ENCODE peak calls at places on chromosomes 4 and X, in ten cellular contexts. A is HCT116, I is heart left ventricle, S is transverse colon, D is uterus, P is K562, T is endothelial cell of umbilical vein, B is suprapubic skin, O is A549, M is prostate gland. Q is an unnamed sample.

GRCh38 chr4:105620640-105621323 is 68.4 kb downstream of the ARHGEF38 start:
- DNase-seq in A (peak; percentile 16), I (peak; percentile 44), S (no peak), D (no peak), P (no peak), T (peak; percentile 3), B (no peak), O (peak; percentile 2), M (no peak), Q (no peak)

GRCh38 chr4:101346562-101347266 is 612 bp downstream of the PPP3CA start:
- DNase-seq in A (no peak), I (peak; percentile 83), S (peak; percentile 63), D (peak; percentile 62), P (peak; percentile 33), T (peak; percentile 68), B (peak; percentile 83), O (peak; percentile 13), M (peak; percentile 29), Q (peak; percentile 59)

GRCh38 chrX:2989565-2989964 is 16.8 kb upstream of the ARSH start:
- DNase-seq in A (no peak), I (no peak), S (no peak), D (no peak), P (no peak), T (no peak), B (no peak), O (no peak), M (no peak), Q (no peak)

GRCh38 chr4:118816538-118817177 is 19.3 kb downstream of the SEC24D start:
- DNase-seq in A (no peak), I (no peak), S (no peak), D (no peak), P (no peak), T (peak; percentile 63), B (no peak), O (no peak), M (no peak), Q (no peak)

GRCh38 chr4:108480881-108481280 is 139.5 kb upstream of the RPL34 start:
- DNase-seq in A (no peak), I (no peak), S (no peak), D (no peak), P (no peak), T (no peak), B (no peak), O (no peak), M (peak; percentile 12), Q (no peak)

GRCh38 chr4:110970642-110971041 is 347.8 kb upstream of the PITX2 start:
- DNase-seq in A (peak; percentile 65), I (no peak), S (peak; percentile 68), D (no peak), P (no peak), T (peak; percentile 6), B (no peak), O (peak; percentile 4), M (no peak), Q (peak; percentile 26)

GRCh38 chr4:86092684-86093083 is 267.2 kb downstream of the MAPK10 start:
- DNase-seq in A (no peak), I (no peak), S (no peak), D (no peak), P (no peak), T (peak; percentile 27), B (no peak), O (peak; percentile 15), M (no peak), Q (no peak)

GRCh38 chrX:122833230-122833629 is 350.8 kb upstream of the GRIA3 start:
- DNase-seq in A (no peak), I (no peak), S (no peak), D (no peak), P (no peak), T (no peak), B (no peak), O (no peak), M (no peak), Q (no peak)

GRCh38 chr4:141021397-141022194 is 111.7 kb downstream of the RNF150 start:
- DNase-seq in A (no peak), I (no peak), S (no peak), D (no peak), P (no peak), T (no peak), B (no peak), O (no peak), M (no peak), Q (no peak)

GRCh38 chr4:105061136-105061696 is 85.5 kb upstream of the TET2 start:
- DNase-seq in A (peak; percentile 28), I (no peak), S (peak; percentile 19), D (no peak), P (no peak), T (peak; percentile 83), B (no peak), O (no peak), M (peak; percentile 44), Q (no peak)

GRCh38 chr4:82268050-82268825 is 105.6 kb downstream of the HNRNPD start:
- DNase-seq in A (peak; percentile 29), I (peak; percentile 69), S (peak; percentile 49), D (peak; percentile 40), P (peak; percentile 22), T (peak; percentile 37), B (no peak), O (peak; percentile 40), M (peak; percentile 68), Q (peak; percentile 37)

GRCh38 chr4:173088144-173088543 is 80.5 kb upstream of the GALNT7 start:
- DNase-seq in A (no peak), I (no peak), S (no peak), D (no peak), P (no peak), T (no peak), B (no peak), O (no peak), M (no peak), Q (no peak)

GRCh38 chr4:91471280-91471679 is 832.5 kb upstream of the GRID2 start:
- DNase-seq in A (no peak), I (no peak), S (no peak), D (no peak), P (no peak), T (no peak), B (no peak), O (no peak), M (no peak), Q (no peak)

GRCh38 chr4:183185018-183185417 is 86.0 kb downstream of the WWC2 start:
- DNase-seq in A (no peak), I (no peak), S (no peak), D (no peak), P (no peak), T (no peak), B (no peak), O (no peak), M (no peak), Q (no peak)

GRCh38 chr4:42636591-42636990 is 20.3 kb downstream of the ATP8A1 start:
- DNase-seq in A (no peak), I (no peak), S (no peak), D (no peak), P (no peak), T (no peak), B (no peak), O (no peak), M (no peak), Q (no peak)

GRCh38 chr4:109588176-109588575 is 28.1 kb downstream of the MCUB start:
- DNase-seq in A (no peak), I (no peak), S (no peak), D (no peak), P (no peak), T (no peak), B (no peak), O (no peak), M (no peak), Q (no peak)

GRCh38 chrX:18206657-18207056 is 14.0 kb downstream of the BEND2 start:
- DNase-seq in A (no peak), I (no peak), S (no peak), D (no peak), P (no peak), T (no peak), B (no peak), O (no peak), M (no peak), Q (no peak)

GRCh38 chrX:18210470-18210869 is 10.2 kb downstream of the BEND2 start:
- DNase-seq in A (no peak), I (no peak), S (no peak), D (no peak), P (no peak), T (no peak), B (no peak), O (no peak), M (no peak), Q (no peak)
- TF ChIP-seq CTCF in A (no peak), I (peak; percentile 44), S (no peak), D (peak; percentile 27), P (peak; percentile 15), T (no peak), B (no peak), O (peak; percentile 47), M (peak; percentile 37), Q (no peak)

DNA sequence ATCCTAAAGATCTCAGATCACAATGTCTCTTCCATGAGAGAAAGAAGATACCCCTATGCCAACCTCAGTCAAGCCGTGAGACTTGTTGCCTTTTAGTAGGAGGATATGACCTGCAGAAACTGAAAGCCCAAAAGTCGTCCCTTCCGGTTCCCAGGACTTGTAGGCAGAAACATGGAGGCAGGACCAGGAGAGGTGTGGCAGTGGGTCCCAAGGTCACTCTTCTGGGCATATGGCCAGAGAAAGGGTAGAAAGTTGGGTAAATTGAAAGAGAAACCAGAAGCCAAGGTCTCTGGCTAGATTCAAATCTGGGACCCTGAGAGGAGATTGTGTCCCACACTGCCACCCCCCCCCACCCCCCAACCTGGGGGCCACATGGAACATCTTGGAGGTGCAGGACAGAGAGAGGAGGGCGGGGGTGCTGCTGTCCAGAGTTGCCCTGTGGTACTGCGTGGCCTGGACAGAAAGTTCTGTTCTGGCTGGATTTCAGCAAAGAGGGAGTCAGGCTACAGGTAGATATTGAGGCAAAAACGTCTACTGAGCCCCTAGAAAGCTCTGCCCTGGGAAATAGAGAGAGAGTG is 55.4 kb downstream of the DDX3X start:
- DNase-seq in A (no peak), I (no peak), S (peak; percentile 81), D (no peak), P (no peak), T (no peak), B (no peak), O (no peak), M (no peak), Q (peak; percentile 65)
- TF ChIP-seq POLR2A in A (no peak), I (no peak), S (peak; percentile 10), D (no peak), P (no peak), T (no peak), B (no peak), O (no peak), M (no peak), Q (no peak)

DNA sequence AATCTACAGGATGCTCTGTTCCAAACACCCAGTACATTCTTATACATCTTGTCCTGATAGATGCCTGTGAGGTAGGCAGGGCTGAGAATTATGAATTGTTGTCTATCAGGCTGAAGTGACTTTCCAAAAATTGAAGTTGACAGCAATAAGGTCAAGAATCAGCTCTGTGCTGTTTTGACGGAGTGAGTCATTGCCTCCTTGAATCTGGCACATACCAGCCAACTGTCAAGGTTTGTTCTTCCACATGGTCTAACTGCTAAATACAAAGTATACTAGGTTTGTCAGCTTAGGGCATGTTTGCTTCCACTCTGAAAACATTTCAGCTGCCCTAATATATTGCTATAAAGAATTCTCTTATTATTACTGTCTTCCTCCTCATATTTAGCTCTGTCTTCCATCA is 32.3 kb downstream of the SH3RF1 start:
- DNase-seq in A (no peak), I (no peak), S (no peak), D (no peak), P (no peak), T (peak; percentile 67), B (no peak), O (no peak), M (no peak), Q (no peak)
- TF ChIP-seq CTCF in A (no peak), I (no peak), S (no peak), D (no peak), P (no peak), T (no peak), B (no peak), O (no peak), M (no peak), Q (no peak)

GRCh38 chrX:72181178-72182125 is at the start of gene PIN4:
- DNase-seq in A (peak; percentile 91), I (peak; percentile 88), S (peak; percentile 90), D (peak; percentile 92), P (peak; percentile 87), T (peak; percentile 97), B (peak; percentile 91), O (peak; percentile 84), M (peak; percentile 90), Q (peak; percentile 84)
- TF ChIP-seq POLR2A in A (peak; percentile 4), I (no peak), S (peak; percentile 51), D (peak; percentile 39), P (peak; percentile 76), T (no peak), B (no peak), O (peak; percentile 57), M (peak; percentile 26), Q (no peak)